ENCODE peak calls at places on chromosome 18, in seven cellular contexts. W, C, Q, P, G, I and L are unnamed samples. For H3K4me1, the result is how much of the 10 kb centered on the place peaks cover.

GRCh38 chr18:75365837-75366236 is 61.7 kb downstream of the SMIM21 start:
- DNase-seq in C (no peak), I (no peak), Q (no peak), W (no peak), P (no peak), G (peak), L (no peak)

GRCh38 chr18:48011926-48012469 is 81.5 kb upstream of the SMAD2 start:
- DNase-seq in W (no peak), G (no peak), P (no peak), I (no peak), C (no peak), Q (no peak), L (no peak)

GRCh38 chr18:43129946-43130523 is 14.6 kb upstream of the RIT2 start:
- DNase-seq in Q (peak), I (no peak), P (no peak), G (no peak), W (no peak), C (no peak), L (peak)

GRCh38 chr18:59950215-59950944 is 50.6 kb downstream of the PMAIP1 start:
- DNase-seq in W (no peak), G (no peak), C (no peak), I (no peak), P (no peak), Q (no peak), L (no peak)

GRCh38 chr18:629303-630150 is 27.9 kb upstream of the TYMS start:
- DNase-seq in C (peak), Q (peak), P (no peak), W (no peak), G (no peak), I (no peak), L (no peak)

GRCh38 chr18:4293337-4293736 is 161.8 kb downstream of the DLGAP1 start:
- DNase-seq in G (no peak), W (no peak), I (no peak), P (no peak), C (no peak), Q (no peak), L (no peak)

GRCh38 chr18:14997367-14997766 is 249.4 kb downstream of the ANKRD30B start:
- DNase-seq in C (no peak), P (no peak), Q (no peak), G (no peak), I (no peak), W (no peak), L (no peak)

GRCh38 chr18:8045160-8045885 is 478.2 kb downstream of the PTPRM start:
- DNase-seq in W (no peak), G (no peak), C (no peak), I (no peak), P (no peak), Q (peak), L (no peak)

GRCh38 chr18:31828613-31829012 is 67.9 kb upstream of the SLC25A52 start:
- DNase-seq in I (no peak), W (no peak), G (no peak), C (no peak), Q (no peak), P (no peak), L (no peak)

GRCh38 chr18:62399781-62400308 is 74.7 kb downstream of the TNFRSF11A start:
- DNase-seq in G (no peak), I (no peak), W (no peak), P (no peak), C (no peak), Q (no peak), L (no peak)

GRCh38 chr18:45782662-45783061 is 42.8 kb upstream of the SIGLEC15 start:
- DNase-seq in G (no peak), W (no peak), Q (no peak), P (no peak), C (no peak), I (no peak), L (no peak)

GRCh38 chr18:48020337-48021250 is 90.1 kb upstream of the SMAD2 start:
- DNase-seq in C (no peak), I (no peak), Q (no peak), P (peak), G (no peak), W (no peak), L (no peak)

GRCh38 chr18:26771524-26771923 is 94.0 kb downstream of the AQP4 start:
- DNase-seq in C (no peak), G (no peak), I (no peak), W (no peak), P (peak), Q (peak), L (peak)

GRCh38 chr18:24014986-24015896 is 687 bp downstream of the TTC39C start:
- DNase-seq in G (peak), P (peak), I (peak), W (peak), C (peak), Q (peak), L (peak)

GRCh38 chr18:75846321-75846720 is 418.8 kb upstream of the SMIM21 start:
- DNase-seq in I (no peak), G (no peak), P (no peak), W (no peak), C (no peak), Q (no peak), L (no peak)

GRCh38 chr18:66077066-66077465 is 326.3 kb downstream of the CDH7 start:
- DNase-seq in C (no peak), P (no peak), I (no peak), Q (no peak), G (no peak), W (no peak), L (no peak)

GRCh38 chr18:46481048-46481846 is 175.8 kb downstream of the LOXHD1 start:
- DNase-seq in W (no peak), C (no peak), G (peak), I (peak), P (peak), Q (peak), L (peak)

GRCh38 chr18:54165450-54165849 is 59.0 kb downstream of the MBD2 start:
- DNase-seq in P (no peak), I (no peak), W (no peak), G (no peak), C (no peak), Q (no peak), L (no peak)

GRCh38 chr18:59029663-59030421 is 109.8 kb upstream of the SEC11C start:
- DNase-seq in I (no peak), C (no peak), W (no peak), G (no peak), Q (no peak), P (no peak), L (no peak)

GRCh38 chr18:24536834-24537233 is 76.4 kb downstream of the HRH4 start:
- DNase-seq in G (no peak), P (no peak), I (no peak), Q (no peak), C (no peak), W (no peak), L (no peak)

GRCh38 chr18:29377346-29377745 is 1200.4 kb upstream of the CDH2 start:
- DNase-seq in G (no peak), W (no peak), P (no peak), C (no peak), I (no peak), Q (no peak), L (no peak)

GRCh38 chr18:74314759-74315463 is 728 bp upstream of the C18orf63 start:
- DNase-seq in C (no peak), W (no peak), Q (no peak), G (no peak), I (no peak), P (no peak), L (no peak)
- H3K4me1 ChIP-seq in C (under half), W (under half), Q (under half), G (under half), I (under half), P (under half), L (under half)

DNA sequence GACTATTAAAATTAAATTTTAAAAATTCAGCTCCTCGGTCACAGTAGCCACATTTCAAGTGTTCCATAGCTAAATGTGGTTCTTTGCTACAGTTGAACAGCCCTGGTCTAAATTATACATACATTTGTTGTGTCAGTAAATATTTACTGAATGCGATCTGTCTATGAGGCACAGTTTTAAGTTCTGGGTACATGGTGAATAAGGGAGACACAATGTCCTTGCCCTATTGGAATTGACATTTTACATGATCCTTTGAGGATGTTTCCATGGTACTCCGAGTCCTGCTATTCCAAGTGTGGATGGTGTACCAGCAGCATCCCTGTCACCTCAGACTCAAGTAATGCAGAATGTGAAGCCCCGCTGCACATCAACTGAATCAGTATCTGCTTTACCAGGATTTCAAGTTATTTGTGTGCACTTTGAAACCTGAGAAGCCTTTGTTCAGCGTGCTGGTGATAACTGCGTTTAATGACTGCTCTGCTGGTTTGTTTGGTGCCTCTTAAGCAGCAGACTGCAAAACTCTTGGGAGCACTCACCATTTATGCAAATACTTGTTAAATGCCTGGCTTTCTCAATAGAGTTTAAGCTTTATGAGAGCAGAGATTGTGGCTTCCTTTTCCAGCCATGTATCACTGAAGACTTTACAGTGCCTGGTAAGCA is 1.5 kb downstream of the GALNT1 start:
- DNase-seq in Q (peak), G (no peak), P (no peak), I (no peak), C (peak), W (no peak), L (peak)
- H3K4me3 ChIP-seq in Q (peak), G (no peak), P (no peak), I (no peak), C (peak), W (peak), L (no peak)

DNA sequence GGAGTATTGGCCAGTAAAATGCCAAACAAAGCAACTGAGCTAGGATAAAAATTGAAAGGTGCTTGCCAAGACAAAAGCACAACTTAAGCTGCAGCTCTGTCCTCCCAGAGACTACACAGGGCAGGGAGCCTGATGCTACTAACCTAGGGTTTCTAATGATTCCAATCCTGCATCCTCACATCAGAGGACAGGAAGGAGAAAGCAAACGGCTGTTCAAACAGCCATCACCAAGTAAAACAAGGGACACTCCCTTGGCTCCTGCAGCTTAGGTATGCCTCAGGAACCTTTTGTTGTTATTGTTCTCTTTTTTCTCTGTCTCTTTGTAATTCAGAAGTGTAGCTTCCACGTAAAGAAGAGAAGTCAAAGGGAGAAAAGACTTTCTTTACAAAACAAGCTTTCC is 99.5 kb downstream of the TCF4 start:
- DNase-seq in G (no peak), C (no peak), W (no peak), I (no peak), Q (no peak), P (no peak), L (no peak)
- H3K4me1 ChIP-seq in G (under half), C (under half), W (under half), I (under half), Q (under half), P (under half), L (under half)

GRCh38 chr18:22165603-22166069 is 3.8 kb upstream of the GATA6 start:
- DNase-seq in P (no peak), Q (peak), I (no peak), G (no peak), C (peak), W (no peak), L (no peak)
- H3K4me3 ChIP-seq in P (no peak), Q (peak), I (no peak), G (no peak), C (no peak), W (peak), L (no peak)

GRCh38 chr18:12998332-12999060 is 7.3 kb downstream of the CEP192 start:
- DNase-seq in W (no peak), I (no peak), P (no peak), C (no peak), Q (no peak), G (no peak), L (no peak)

GRCh38 chr18:12995424-12995823 is 4.3 kb downstream of the CEP192 start:
- DNase-seq in I (no peak), Q (no peak), W (no peak), G (no peak), P (no peak), C (no peak), L (no peak)

GRCh38 chr18:12995952-12996477 is 4.9 kb downstream of the CEP192 start:
- DNase-seq in C (no peak), I (no peak), P (no peak), Q (no peak), G (no peak), W (no peak), L (no peak)

GRCh38 chr18:12993439-12993838 is 2.3 kb downstream of the CEP192 start:
- DNase-seq in W (no peak), Q (no peak), P (no peak), C (no peak), I (no peak), G (no peak), L (no peak)

GRCh38 chr18:12996661-12997292 is 5.6 kb downstream of the CEP192 start:
- DNase-seq in G (no peak), W (no peak), Q (no peak), P (no peak), I (no peak), C (no peak), L (no peak)
- H3K4me1 ChIP-seq in G (under half), W (under half), Q (under half), P (under half), I (under half), C (under half), L (under half)

GRCh38 chr18:21682276-21683051 is 22.1 kb downstream of the ABHD3 start:
- DNase-seq in Q (peak), C (peak), G (peak), P (no peak), I (no peak), W (no peak), L (no peak)
- H3K4me3 ChIP-seq in Q (no peak), C (peak), G (peak), P (no peak), I (peak), W (peak), L (no peak)

GRCh38 chr18:28158083-28158581 is 18.8 kb downstream of the CDH2 start:
- DNase-seq in I (no peak), Q (peak), G (no peak), W (no peak), C (no peak), P (peak), L (no peak)
- H3K4me1 ChIP-seq in I (under half), Q (half or more), G (under half), W (under half), C (under half), P (half or more), L (under half)